ENCODE peak calls at places on chromosomes 3 and 15, in eight cellular contexts. B is mammary epithelial cell, K is fibroblast of lung, H is right cardiac atrium, V is astrocyte, G is ovary, F is psoas muscle, A is HAP-1. O is an unnamed sample.

GRCh38 chr3:186787642-186788481 is 4.5 kb downstream of the EIF4A2 start:
- DNase-seq in K (no peak), B (no peak), G (no peak), F (no peak), V (no peak), H (no peak), A (no peak), O (no peak)

GRCh38 chr15:29139540-29140459 is 129.8 kb downstream of the NSMCE3 start:
- DNase-seq in H (no peak), A (peak; percentile 47), B (no peak), K (peak; percentile 23), F (peak; percentile 19), V (no peak), G (no peak), O (peak; percentile 33)

GRCh38 chr3:43369404-43370345 is 83.3 kb downstream of the SNRK start:
- DNase-seq in A (no peak), K (no peak), F (peak; percentile 45), H (no peak), B (no peak), G (no peak), V (no peak), O (no peak)

GRCh38 chr3:162390891-162391290 is 894.3 kb downstream of the OTOL1 start:
- DNase-seq in H (no peak), K (peak; percentile 23), G (no peak), A (no peak), B (peak; percentile 84), V (peak; percentile 86), F (no peak), O (no peak)

GRCh38 chr3:119311191-119311925 is 17.2 kb downstream of the ARHGAP31 start:
- DNase-seq in K (peak; percentile 55), B (peak; percentile 80), G (no peak), V (peak; percentile 92), A (no peak), H (no peak), F (no peak), O (peak; percentile 35)

GRCh38 chr3:189324538-189325138 is 152.9 kb downstream of the TPRG1 start:
- DNase-seq in A (no peak), G (no peak), K (peak; percentile 68), V (peak; percentile 94), B (peak; percentile 99), F (no peak), H (no peak), O (peak; percentile 10)

GRCh38 chr3:31936661-31937060 is 44.4 kb downstream of the OSBPL10 start:
- DNase-seq in A (no peak), B (no peak), F (no peak), G (no peak), H (no peak), K (no peak), V (peak; percentile 89), O (peak; percentile 33)

GRCh38 chr3:11808231-11808630 is 38.5 kb downstream of the TAMM41 start:
- DNase-seq in V (no peak), H (no peak), F (no peak), B (no peak), K (peak; percentile 15), G (no peak), A (no peak), O (no peak)

GRCh38 chr3:140898340-140899180 is 43.1 kb upstream of the SLC25A36 start:
- DNase-seq in A (peak; percentile 25), V (peak; percentile 80), F (no peak), B (peak; percentile 75), K (peak; percentile 93), H (no peak), G (no peak), O (peak; percentile 55)

GRCh38 chr15:88606437-88606794 is 14.7 kb upstream of the AEN start:
- DNase-seq in A (no peak), F (no peak), B (no peak), K (no peak), H (no peak), G (no peak), V (no peak), O (no peak)

GRCh38 chr3:33911525-33912322 is 113.3 kb downstream of the PDCD6IP start:
- DNase-seq in G (no peak), V (peak; percentile 66), H (no peak), K (peak; percentile 12), A (no peak), B (peak; percentile 68), F (no peak), O (no peak)

GRCh38 chr3:4935347-4935746 is 43.9 kb upstream of the BHLHE40 start:
- DNase-seq in G (no peak), H (no peak), A (no peak), F (no peak), V (peak; percentile 54), B (peak; percentile 72), K (no peak), O (no peak)

GRCh38 chr3:157347577-157348303 is 88.9 kb upstream of the PTX3 start:
- DNase-seq in H (no peak), F (no peak), G (no peak), A (no peak), V (no peak), K (no peak), B (no peak), O (no peak)

GRCh38 chr3:130688677-130689076 is 58.0 kb downstream of the PIK3R4 start:
- DNase-seq in K (no peak), B (no peak), V (no peak), G (no peak), A (no peak), F (no peak), H (no peak), O (no peak)

GRCh38 chr15:41512512-41513281 is 930 bp downstream of the LTK start:
- DNase-seq in K (no peak), V (no peak), G (no peak), A (no peak), F (no peak), B (no peak), H (peak; percentile 34), O (no peak)

GRCh38 chr15:73677146-73677607 is 7.0 kb upstream of the CD276 start:
- DNase-seq in B (peak; percentile 55), G (peak; percentile 55), V (peak; percentile 41), H (peak; percentile 36), F (peak; percentile 46), K (peak; percentile 77), A (peak; percentile 79), O (peak; percentile 70)

GRCh38 chr15:40762919-40763800 is 708 bp upstream of the GCHFR start:
- DNase-seq in G (peak; percentile 79), K (peak; percentile 47), B (peak; percentile 50), F (peak; percentile 72), H (peak; percentile 67), V (peak; percentile 35), A (peak; percentile 15), O (peak; percentile 63)

DNA sequence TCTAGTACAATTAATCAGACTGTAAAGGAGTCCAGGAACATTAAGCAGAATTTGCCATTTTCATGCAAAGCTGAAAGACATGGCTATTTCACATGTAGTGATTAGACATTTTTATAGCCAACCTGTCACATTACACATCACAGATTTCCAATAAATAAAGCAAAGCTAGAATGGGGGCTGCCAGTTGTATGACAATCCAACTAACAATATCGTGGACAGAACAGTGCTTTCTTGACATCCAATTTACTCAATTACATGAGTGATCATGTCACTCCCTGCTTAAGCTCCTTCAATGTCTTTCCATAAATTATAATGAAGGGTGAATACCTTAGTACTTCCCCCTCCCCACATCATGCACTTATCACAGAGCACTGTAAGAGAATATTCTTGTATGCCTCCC is 77.3 kb downstream of the EPHB1 start:
- DNase-seq in G (no peak), H (no peak), V (no peak), K (no peak), F (no peak), B (no peak), A (no peak), O (no peak)
- H3K9me3 ChIP-seq in G (no peaks in the 10 kb centered on the region), H (no peaks in the 10 kb centered on the region), V (no peaks in the 10 kb centered on the region), K (no peaks in the 10 kb centered on the region), F (no peaks in the 10 kb centered on the region), B (no peaks in the 10 kb centered on the region), A (no peaks in the 10 kb centered on the region), O (no peaks in the 10 kb centered on the region)

GRCh38 chr15:101237161-101237775 is 14.6 kb downstream of the CHSY1 start:
- DNase-seq in K (no peak), H (no peak), V (no peak), A (no peak), F (no peak), G (no peak), B (no peak), O (no peak)
- H3K9me3 ChIP-seq in K (no peaks in the 10 kb centered on the region), H (no peaks in the 10 kb centered on the region), V (no peaks in the 10 kb centered on the region), A (no peaks in the 10 kb centered on the region), F (no peaks in the 10 kb centered on the region), G (no peaks in the 10 kb centered on the region), B (no peaks in the 10 kb centered on the region), O (no peaks in the 10 kb centered on the region)

DNA sequence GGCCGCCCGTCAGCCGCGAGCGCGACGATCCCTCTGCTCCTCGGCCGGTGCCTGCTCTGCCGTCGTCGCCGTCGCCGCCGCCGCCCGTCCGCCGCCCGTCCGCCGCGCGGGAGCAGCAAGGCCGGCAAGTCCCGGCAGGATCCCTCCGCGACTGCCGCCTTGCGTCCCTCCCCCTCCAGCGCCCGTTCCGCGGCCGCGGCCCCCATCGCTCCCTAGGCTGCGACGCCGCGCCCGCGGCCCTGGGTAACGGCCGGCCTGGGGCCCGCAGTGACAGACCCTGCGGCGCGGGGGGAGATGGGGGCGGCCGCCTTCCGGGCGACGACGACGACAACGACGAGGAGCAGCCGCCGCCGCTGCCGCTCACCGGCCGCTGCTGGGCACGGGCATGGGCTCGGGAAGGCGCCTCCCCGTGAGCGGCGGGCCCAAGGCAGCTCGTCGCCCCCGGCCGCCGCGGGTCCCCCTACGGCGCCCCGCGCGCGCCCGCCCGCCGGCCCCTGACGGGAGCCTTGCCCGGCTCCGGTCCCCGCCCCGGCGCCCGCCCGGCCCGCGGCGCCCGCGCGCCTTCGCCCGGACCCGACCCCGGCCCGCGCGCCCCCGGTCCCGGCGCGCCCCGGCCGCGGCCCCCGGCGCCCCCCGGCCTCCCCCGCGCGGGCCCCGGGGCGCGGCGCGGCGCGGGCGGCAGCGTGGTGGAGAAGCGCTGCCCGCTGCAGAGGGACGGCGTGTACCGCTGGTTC is 177.5 kb downstream of the OR4M2 start:
- DNase-seq in A (no peak), V (no peak), F (no peak), H (no peak), K (no peak), G (no peak), B (no peak), O (no peak)
- H3K9me3 ChIP-seq in A (peaks cover 32% of the 10 kb centered on the region), V (no peaks in the 10 kb centered on the region), F (no peaks in the 10 kb centered on the region), H (no peaks in the 10 kb centered on the region), K (peaks cover 3% of the 10 kb centered on the region), G (no peaks in the 10 kb centered on the region), B (no peaks in the 10 kb centered on the region), O (peaks cover 15% of the 10 kb centered on the region)

GRCh38 chr15:87263844-87264243 is 992.7 kb downstream of the NTRK3 start:
- DNase-seq in V (peak; percentile 16), F (no peak), G (no peak), H (no peak), A (no peak), B (no peak), K (no peak), O (no peak)
- H3K9me3 ChIP-seq in V (no peaks in the 10 kb centered on the region), F (no peaks in the 10 kb centered on the region), G (no peaks in the 10 kb centered on the region), H (no peaks in the 10 kb centered on the region), A (peaks cover 20% of the 10 kb centered on the region), B (no peaks in the 10 kb centered on the region), K (no peaks in the 10 kb centered on the region), O (no peaks in the 10 kb centered on the region)

GRCh38 chr3:26091096-26091495 is 301.2 kb downstream of the OXSM start:
- DNase-seq in F (no peak), K (no peak), H (no peak), G (no peak), V (no peak), B (no peak), A (no peak), O (no peak)
- H3K9me3 ChIP-seq in F (no peaks in the 10 kb centered on the region), K (no peaks in the 10 kb centered on the region), H (no peaks in the 10 kb centered on the region), G (no peaks in the 10 kb centered on the region), V (peaks cover 4% of the 10 kb centered on the region), B (peaks cover 18% of the 10 kb centered on the region), A (peaks cover 3% of the 10 kb centered on the region), O (peaks cover 4% of the 10 kb centered on the region)

O was measured in endothelial cell of umbilical vein.